ENCODE peak calls at places on chromosomes 11 and 22, in six cellular contexts. H is fibroblast of pulmonary artery; U is PC-9; V is transverse colon; K is heart left ventricle; B is activated CD8-positive, alpha-beta T cell treated with anti-CD3 and anti-CD28 coated beads for 36 hours. M is an unnamed sample.

GRCh38 chr11:56251954-56252353 is at the start of gene OR5T3:
- DNase-seq in H (no peak), U (no peak), V (no peak), K (no peak), B (no peak), M (no peak)

GRCh38 chr11:65680192-65680743 is 17.6 kb upstream of the RELA start:
- DNase-seq in H (no peak), U (no peak), V (no peak), K (no peak), B (no peak), M (no peak)

GRCh38 chr22:46043339-46043738 is 66.4 kb upstream of the WNT7B start:
- DNase-seq in H (no peak), U (no peak), V (no peak), K (no peak), B (no peak), M (no peak)

GRCh38 chr11:58125469-58125868 is at the start of gene OR9I1:
- DNase-seq in H (no peak), U (no peak), V (no peak), K (no peak), B (no peak), M (no peak)

GRCh38 chr22:39401301-39401631 is 1.7 kb downstream of the TAB1 start:
- DNase-seq in H (no peak), U (no peak), V (no peak), K (no peak), B (no peak), M (no peak)

GRCh38 chr22:30422481-30423295 is 2.9 kb upstream of the MTFP1 start:
- DNase-seq in H (peak), U (peak), V (peak), K (peak), B (peak), M (no peak)

GRCh38 chr22:50399751-50400331 is 56.7 kb downstream of the PPP6R2 start:
- DNase-seq in H (peak), U (no peak), V (peak), K (peak), B (peak), M (peak)

GRCh38 chr22:40334899-40335298 is 11.4 kb upstream of the ADSL start:
- DNase-seq in H (no peak), U (no peak), V (no peak), K (no peak), B (no peak), M (no peak)

GRCh38 chr11:862028-862703 is 19.5 kb downstream of the TSPAN4 start:
- DNase-seq in H (no peak), U (no peak), V (peak), K (no peak), B (no peak), M (no peak)

GRCh38 chr22:33213383-33214075 is 155.3 kb upstream of the SYN3 start:
- DNase-seq in H (no peak), U (no peak), V (no peak), K (no peak), B (no peak), M (no peak)

GRCh38 chr11:41660585-41660984 is 201.1 kb upstream of the LRRC4C start:
- DNase-seq in H (no peak), U (no peak), V (no peak), K (no peak), B (no peak), M (no peak)

GRCh38 chr11:113796663-113797259 is 17.2 kb downstream of the CLDN25 start:
- DNase-seq in H (peak), U (no peak), V (no peak), K (no peak), B (peak), M (peak)

GRCh38 chr11:129248618-129249017 is 56.5 kb upstream of the ARHGAP32 start:
- DNase-seq in H (peak), U (no peak), V (no peak), K (no peak), B (no peak), M (no peak)

GRCh38 chr11:116333193-116333592 is 439.6 kb downstream of the BUD13 start:
- DNase-seq in H (no peak), U (peak), V (no peak), K (no peak), B (no peak), M (no peak)

GRCh38 chr11:47399860-47400812 is 8.3 kb upstream of the SLC39A13 start:
- DNase-seq in H (no peak), U (no peak), V (peak), K (no peak), B (peak), M (peak)

GRCh38 chr11:2091786-2092463 is 47.3 kb downstream of the IGF2 start:
- DNase-seq in H (no peak), U (no peak), V (no peak), K (no peak), B (no peak), M (no peak)

GRCh38 chr22:19806213-19807160 is 45.9 kb downstream of the TBX1 start:
- DNase-seq in H (no peak), U (peak), V (peak), K (no peak), B (no peak), M (no peak)

GRCh38 chr11:68012843-68013610 is 2.9 kb downstream of the ALDH3B1 start:
- DNase-seq in H (peak), U (peak), V (no peak), K (no peak), B (no peak), M (no peak)

GRCh38 chr11:123020968-123021367 is 39.3 kb upstream of the BSX start:
- DNase-seq in H (peak), U (no peak), V (peak), K (peak), B (peak), M (peak)

DNA sequence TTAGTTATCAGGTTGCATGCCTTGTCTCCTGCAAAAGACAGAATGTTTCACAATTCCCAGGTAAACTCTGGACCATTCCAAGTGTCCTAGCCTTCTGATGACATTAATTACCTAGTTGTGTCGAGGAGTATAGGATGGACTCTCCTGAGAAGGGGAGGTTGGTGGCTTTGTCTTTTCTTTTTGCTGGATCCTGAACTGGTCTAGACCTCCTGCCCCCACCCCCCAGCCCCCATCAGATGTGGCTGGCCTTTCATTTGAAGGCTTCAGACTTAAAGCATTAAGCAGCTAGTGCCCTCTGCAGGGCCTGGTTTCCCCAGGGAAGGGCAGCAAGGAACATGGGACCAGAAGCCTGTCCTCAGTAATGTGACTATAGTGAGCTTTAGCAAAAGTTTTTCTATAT is 9.7 kb downstream of the MCAM start:
- DNase-seq in H (no peak), U (no peak), V (no peak), K (no peak), B (no peak), M (no peak)
- TF ChIP-seq CTCF in H (peak), U (no peak), V (no peak), K (no peak), B (no peak), M (no peak)

DNA sequence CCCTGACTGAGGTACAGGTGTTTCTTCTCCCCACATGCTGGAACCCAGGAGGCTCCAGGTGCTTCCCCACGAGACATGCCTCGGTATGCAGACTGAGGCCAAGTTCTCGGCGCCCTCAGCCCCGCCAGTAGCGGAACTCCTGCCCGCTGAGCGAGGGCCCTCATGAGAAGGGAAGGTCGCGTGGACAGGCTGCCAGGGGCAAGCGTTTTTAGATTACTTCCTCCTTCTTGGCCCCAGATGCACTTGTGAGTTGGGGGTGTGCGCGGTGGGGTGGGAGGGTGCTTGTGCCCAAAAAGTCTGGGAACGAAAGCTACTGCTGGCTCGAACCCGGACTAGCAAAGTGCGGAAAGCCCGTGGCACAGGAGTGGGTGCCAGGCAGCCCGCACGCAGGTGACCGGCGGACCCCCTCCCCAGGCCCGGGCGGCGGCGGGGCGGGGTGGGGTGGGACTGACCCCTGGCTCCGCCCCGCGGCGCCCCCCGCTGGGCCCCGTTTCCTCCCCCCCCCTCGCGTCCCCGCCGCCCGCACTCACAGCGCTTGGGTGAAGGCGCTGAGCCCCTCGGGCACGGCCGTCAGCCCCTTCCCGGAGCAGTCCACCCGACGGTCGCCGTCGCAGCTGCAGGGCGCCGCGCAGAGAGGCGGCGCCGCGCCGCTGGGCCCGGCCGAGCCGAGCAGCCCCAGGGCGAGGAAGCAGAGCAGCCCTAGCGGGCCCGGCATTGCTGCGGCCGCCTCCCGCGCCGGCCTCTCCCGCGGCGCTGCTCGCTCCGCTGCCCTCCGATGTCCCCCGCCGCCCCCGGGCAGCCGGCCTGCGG is 797 bp downstream of the LGR4 start:
- DNase-seq in H (peak), U (no peak), V (peak), K (peak), B (peak), M (peak)
- TF ChIP-seq CTCF in H (no peak), U (no peak), V (no peak), K (no peak), B (no peak), M (no peak)

DNA sequence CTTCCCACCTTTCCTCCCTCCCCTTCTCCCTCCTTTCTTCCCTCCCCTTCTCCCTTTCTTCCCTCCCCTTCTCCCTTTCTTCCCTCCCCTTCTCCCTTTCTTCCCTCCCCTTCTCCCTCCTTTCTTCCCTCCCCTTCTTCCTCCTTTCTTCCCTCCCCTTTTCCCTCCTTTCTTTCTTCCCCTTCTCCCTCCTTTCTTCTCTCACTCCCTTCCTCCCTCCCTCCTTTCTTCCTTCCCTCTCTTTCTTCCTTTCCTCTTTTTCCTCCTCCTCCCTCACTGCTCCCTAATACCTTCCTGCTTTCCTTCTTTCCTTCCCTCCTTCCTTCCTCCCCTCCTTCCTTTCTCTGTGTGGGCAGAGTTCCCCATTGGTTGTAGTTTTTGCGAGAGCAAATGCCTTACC is 76.1 kb downstream of the PGR start:
- DNase-seq in H (no peak), U (no peak), V (no peak), K (no peak), B (no peak), M (no peak)
- TF ChIP-seq CTCF in H (no peak), U (no peak), V (no peak), K (no peak), B (no peak), M (no peak)

DNA sequence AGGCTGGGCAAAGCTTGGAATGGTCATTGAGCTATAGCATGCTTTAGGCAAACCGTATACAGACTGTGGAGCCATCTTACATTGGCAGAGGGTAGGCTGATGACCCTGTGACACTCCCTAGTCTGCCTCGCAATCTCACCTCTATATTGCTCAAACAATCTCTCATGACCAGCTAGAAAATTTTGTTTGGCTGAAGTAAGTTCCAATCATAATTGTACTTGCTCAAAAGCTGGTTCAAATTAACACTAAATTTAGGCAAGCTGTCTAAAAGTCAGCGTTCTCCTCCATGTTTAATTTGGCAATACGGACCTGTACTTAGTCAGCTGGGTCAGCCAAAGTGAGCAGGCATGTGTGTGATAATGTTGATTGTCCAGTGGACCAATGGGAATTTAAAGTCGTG is 133.0 kb downstream of the SWAP70 start:
- DNase-seq in H (no peak), U (no peak), V (no peak), K (no peak), B (no peak), M (no peak)
- TF ChIP-seq CTCF in H (no peak), U (no peak), V (no peak), K (no peak), B (no peak), M (no peak)

GRCh38 chr11:128204898-128205297 is 382.5 kb downstream of the ETS1 start:
- DNase-seq in H (no peak), U (no peak), V (no peak), K (no peak), B (no peak), M (no peak)
- TF ChIP-seq CTCF in H (no peak), U (no peak), V (no peak), K (no peak), B (no peak), M (no peak)

DNA sequence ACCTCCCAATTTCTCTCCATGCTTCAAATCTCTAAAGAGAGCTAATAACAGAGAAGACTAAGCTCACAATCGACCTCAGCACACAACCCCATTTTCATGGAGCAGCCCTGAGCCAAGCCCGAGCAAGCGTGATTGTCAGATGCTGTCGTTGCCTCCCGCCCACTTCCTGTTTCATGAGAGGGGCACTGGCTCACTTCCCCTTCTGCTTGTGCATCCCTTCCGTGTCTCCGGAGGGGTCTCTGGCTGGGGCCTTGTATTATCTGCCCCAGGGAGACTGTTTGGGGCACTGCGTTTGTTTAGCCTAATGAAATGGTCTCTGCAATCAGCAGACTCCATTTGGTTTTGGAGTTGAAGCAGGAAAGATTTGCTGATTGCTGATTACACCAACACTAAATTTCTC is 181.3 kb upstream of the SEZ6L start:
- DNase-seq in H (no peak), U (no peak), V (no peak), K (no peak), B (peak), M (no peak)
- TF ChIP-seq CTCF in H (no peak), U (no peak), V (no peak), K (no peak), B (no peak), M (no peak)

DNA sequence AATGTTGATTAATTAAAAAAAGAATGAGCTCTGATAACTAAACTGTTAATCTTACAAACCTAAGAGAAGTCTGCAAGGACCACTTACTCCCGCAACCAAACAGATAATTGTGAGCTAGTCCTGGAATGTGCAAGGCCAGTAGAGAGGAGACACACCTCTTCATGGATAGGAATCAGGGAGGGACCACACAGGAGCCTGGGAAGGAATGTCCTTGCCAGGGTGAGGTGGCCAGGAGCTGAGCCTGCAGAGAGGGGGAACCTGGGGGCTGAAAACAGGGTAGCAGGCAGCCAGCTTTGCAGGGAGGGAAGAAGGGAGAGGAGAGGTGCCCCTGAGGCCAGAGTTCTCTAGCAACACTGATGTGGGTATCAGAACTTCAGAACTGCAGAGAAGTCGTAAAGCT is 9.4 kb upstream of the NLRP10 start:
- DNase-seq in H (no peak), U (no peak), V (no peak), K (no peak), B (no peak), M (no peak)
- TF ChIP-seq CTCF in H (no peak), U (no peak), V (no peak), K (no peak), B (no peak), M (no peak)

GRCh38 chr11:8383627-8384026 is 119.9 kb upstream of the LMO1 start:
- DNase-seq in H (no peak), U (no peak), V (no peak), K (no peak), B (no peak), M (no peak)

GRCh38 chr11:8381871-8382396 is 118.3 kb upstream of the LMO1 start:
- DNase-seq in H (no peak), U (no peak), V (no peak), K (no peak), B (no peak), M (no peak)

GRCh38 chr11:8382436-8383053 is 118.9 kb upstream of the LMO1 start:
- DNase-seq in H (peak), U (no peak), V (no peak), K (no peak), B (no peak), M (no peak)

GRCh38 chr11:8383227-8383626 is 119.5 kb upstream of the LMO1 start:
- DNase-seq in H (no peak), U (no peak), V (no peak), K (no peak), B (no peak), M (no peak)

GRCh38 chr11:8381343-8381742 is 117.7 kb upstream of the LMO1 start:
- DNase-seq in H (no peak), U (no peak), V (no peak), K (no peak), B (no peak), M (no peak)
- TF ChIP-seq CTCF in H (no peak), U (no peak), V (no peak), K (no peak), B (no peak), M (no peak)

GRCh38 chr22:23238707-23239106 is 58.4 kb downstream of the BCR start:
- DNase-seq in H (no peak), U (no peak), V (no peak), K (no peak), B (no peak), M (no peak)

GRCh38 chr22:23239429-23239828 is 59.1 kb downstream of the BCR start:
- DNase-seq in H (no peak), U (no peak), V (no peak), K (no peak), B (no peak), M (no peak)

GRCh38 chr22:23242473-23243001 is 62.2 kb downstream of the BCR start:
- DNase-seq in H (no peak), U (no peak), V (no peak), K (no peak), B (peak), M (no peak)

GRCh38 chr22:23241562-23242472 is 61.5 kb downstream of the BCR start:
- DNase-seq in H (no peak), U (no peak), V (no peak), K (no peak), B (no peak), M (no peak)

DNA sequence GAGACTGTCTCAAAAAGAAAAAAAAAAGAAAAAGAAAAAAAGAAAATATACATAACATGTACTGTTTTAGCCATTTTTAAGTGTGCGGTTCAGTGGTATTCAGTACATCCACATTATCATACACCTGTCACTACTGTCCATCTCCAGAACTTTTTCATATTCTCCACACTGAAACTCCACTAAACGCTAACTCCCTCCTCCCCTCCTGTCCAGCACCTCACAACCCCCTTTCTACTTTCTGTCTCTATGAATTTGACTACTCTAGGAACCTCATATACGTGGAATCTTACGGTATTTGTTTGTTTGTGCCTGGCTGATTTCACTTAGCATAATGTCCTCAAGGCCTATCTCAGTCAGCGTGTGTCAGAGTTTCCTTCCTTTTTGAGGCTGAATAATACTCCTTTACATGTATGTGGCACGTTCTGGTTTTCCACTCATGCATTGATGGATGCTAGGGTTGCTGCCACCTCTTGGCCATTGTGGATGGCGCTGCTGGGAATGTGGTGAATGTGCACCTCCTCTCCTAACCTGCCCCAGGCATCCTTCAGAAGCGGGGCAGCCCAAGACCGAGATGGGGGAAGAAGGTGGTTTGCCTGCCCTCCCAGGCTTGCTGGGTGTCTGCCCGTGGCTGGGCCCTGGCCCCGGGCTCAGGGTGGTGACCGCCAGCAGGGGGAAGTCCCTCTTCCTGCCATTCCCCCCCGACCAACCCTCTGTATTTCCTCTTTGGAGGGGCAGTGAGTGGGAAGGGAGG is 60.5 kb downstream of the BCR start:
- DNase-seq in H (peak), U (no peak), V (no peak), K (no peak), B (peak), M (no peak)
- TF ChIP-seq CTCF in H (peak), U (no peak), V (peak), K (no peak), B (no peak), M (no peak)